ENCODE peak calls at places on chromosomes 12 and 14, in ten cellular contexts. N is activated CD8-positive, alpha-beta memory T cell treated with anti-CD3 and anti-CD28 coated beads for 1 hour; F is COR-L47; G is SHP77 treated with DMSO at 0.1 percent for 48 hours; Q is M059J; Z is posterior cingulate gyrus; C is MV-4-11; M is bronchial epithelial cell; A is sciatic nerve; R is naive thymus-derived CD8-positive, alpha-beta T cell. I is an unnamed sample.

GRCh38 chr12:114902665-114903393 is 218.9 kb upstream of the TBX3 start:
- DNase-seq in Q (peak; percentile 94), M (no peak), Z (no peak), N (no peak), A (no peak), C (no peak), F (no peak), G (no peak), R (no peak), I (no peak)

GRCh38 chr12:46627686-46628085 is 198.1 kb downstream of the SLC38A4 start:
- DNase-seq in Z (no peak), C (no peak), N (no peak), M (peak; percentile 46), R (no peak), F (no peak), A (no peak), G (no peak), Q (no peak), I (no peak)

GRCh38 chr12:15364221-15365170 is 42.2 kb downstream of the PTPRO start:
- DNase-seq in R (no peak), M (peak; percentile 67), C (no peak), Q (peak; percentile 4), N (no peak), F (peak; percentile 37), G (no peak), A (no peak), Z (no peak), I (no peak)

GRCh38 chr14:55721353-55721752 is 141.3 kb downstream of the KTN1 start:
- DNase-seq in N (no peak), M (peak; percentile 96), F (no peak), G (no peak), Q (peak; percentile 98), R (no peak), Z (no peak), A (no peak), C (peak; percentile 93), I (peak; percentile 74)

GRCh38 chr14:88463318-88463717 is 77.9 kb downstream of the SPATA7 start:
- DNase-seq in R (no peak), C (no peak), M (peak; percentile 22), Z (no peak), G (no peak), A (no peak), Q (peak; percentile 11), N (no peak), F (no peak), I (peak; percentile 21)

GRCh38 chr14:32560213-32560857 is 231.2 kb downstream of the AKAP6 start:
- DNase-seq in G (peak; percentile 72), N (no peak), Q (peak; percentile 75), A (peak; percentile 67), F (peak; percentile 58), Z (no peak), R (peak; percentile 9), M (peak; percentile 86), C (peak; percentile 34), I (peak; percentile 54)

GRCh38 chr14:76782885-76783566 is 21.8 kb downstream of the VASH1 start:
- DNase-seq in Z (no peak), M (no peak), F (no peak), N (no peak), Q (no peak), G (no peak), A (peak; percentile 59), R (no peak), C (peak; percentile 69), I (no peak)

GRCh38 chr12:93786669-93787397 is 109.7 kb downstream of the CRADD start:
- DNase-seq in R (no peak), F (no peak), G (no peak), N (no peak), C (no peak), M (peak; percentile 77), Q (peak; percentile 38), Z (no peak), A (no peak), I (no peak)

GRCh38 chr14:60815371-60815770 is 80.8 kb downstream of the MNAT1 start:
- DNase-seq in M (no peak), G (no peak), R (no peak), A (no peak), N (no peak), F (no peak), C (peak; percentile 50), Q (no peak), Z (no peak), I (no peak)

GRCh38 chr14:22314183-22314820 is 274.7 kb downstream of the DAD1 start:
- DNase-seq in M (peak; percentile 63), R (peak; percentile 3), F (peak; percentile 28), G (peak; percentile 54), Q (peak; percentile 57), A (no peak), C (peak; percentile 52), Z (no peak), N (no peak), I (peak; percentile 45)

GRCh38 chr12:19095869-19096480 is 33.6 kb upstream of the PLEKHA5 start:
- DNase-seq in Z (no peak), N (no peak), A (no peak), F (no peak), Q (peak; percentile 32), C (no peak), R (no peak), G (no peak), M (peak; percentile 77), I (no peak)

GRCh38 chr14:102527255-102528232 is 18.0 kb upstream of the ANKRD9 start:
- DNase-seq in M (peak; percentile 92), Z (no peak), C (no peak), Q (peak; percentile 81), G (no peak), N (no peak), R (no peak), F (no peak), A (no peak), I (no peak)

GRCh38 chr12:124506145-124506831 is 61.1 kb downstream of the NCOR2 start:
- DNase-seq in G (peak; percentile 42), N (no peak), M (no peak), F (peak; percentile 82), Z (no peak), Q (no peak), A (peak; percentile 95), R (no peak), C (peak; percentile 91), I (no peak)

GRCh38 chr12:96263449-96263902 is 69.3 kb downstream of the ELK3 start:
- DNase-seq in R (no peak), N (no peak), M (no peak), A (no peak), C (no peak), G (peak; percentile 77), Q (no peak), Z (no peak), F (peak; percentile 60), I (no peak)

GRCh38 chr12:48824112-48824511 is 5.8 kb downstream of the CACNB3 start:
- DNase-seq in Q (no peak), C (no peak), G (no peak), M (peak; percentile 96), N (no peak), R (no peak), Z (no peak), A (no peak), F (no peak), I (no peak)

GRCh38 chr14:20440882-20441281 is 4.9 kb upstream of the KLHL33 start:
- DNase-seq in F (no peak), G (no peak), Z (no peak), N (no peak), A (no peak), M (peak; percentile 27), C (no peak), Q (no peak), R (peak; percentile 21), I (no peak)

GRCh38 chr12:10033783-10034381 is 3.4 kb downstream of the CLEC9A start:
- DNase-seq in N (no peak), F (no peak), C (peak; percentile 50), A (no peak), R (no peak), Z (no peak), Q (peak; percentile 53), M (peak; percentile 27), G (no peak), I (peak; percentile 7)

GRCh38 chr14:68464716-68465115 is 328.2 kb downstream of the ZFP36L1 start:
- DNase-seq in M (peak; percentile 93), N (no peak), Z (no peak), F (no peak), Q (peak; percentile 91), C (peak; percentile 13), G (no peak), R (no peak), A (no peak), I (peak; percentile 88)

GRCh38 chr14:102508774-102509743 is 517 bp downstream of the ANKRD9 start:
- DNase-seq in Q (peak; percentile 20), C (peak; percentile 37), A (peak; percentile 83), R (peak; percentile 44), G (no peak), F (peak; percentile 31), M (no peak), Z (no peak), N (no peak), I (no peak)

GRCh38 chr14:51202914-51203665 is 37.0 kb upstream of the TMX1 start:
- DNase-seq in M (no peak), R (no peak), Q (no peak), A (no peak), N (no peak), C (no peak), G (no peak), Z (no peak), F (no peak), I (no peak)

GRCh38 chr12:54004841-54005530 is 3.8 kb upstream of the HOXC8 start:
- DNase-seq in G (peak; percentile 28), N (no peak), A (no peak), Z (no peak), C (no peak), Q (no peak), R (no peak), F (no peak), M (no peak), I (no peak)

GRCh38 chr12:58387199-58387598 is 445.8 kb downstream of the ATP23 start:
- DNase-seq in G (no peak), N (no peak), F (no peak), Z (no peak), C (no peak), R (no peak), Q (peak; percentile 90), M (peak; percentile 72), A (no peak), I (no peak)

GRCh38 chr12:6426882-6427671 is 17.7 kb upstream of the CD27 start:
- DNase-seq in R (peak; percentile 73), C (no peak), A (peak; percentile 42), Q (no peak), F (no peak), G (no peak), M (no peak), Z (no peak), N (peak; percentile 77), I (no peak)

GRCh38 chr12:11545438-11546330 is 103.8 kb upstream of the ETV6 start:
- DNase-seq in N (no peak), Z (no peak), C (no peak), R (peak; percentile 48), G (no peak), F (no peak), A (no peak), Q (peak; percentile 18), M (no peak), I (no peak)